ENCODE peak calls at places on chromosomes 5 and 9, in five cellular contexts. U is activated CD4-positive, alpha-beta T cell treated with anti-CD3 and anti-CD28 coated beads, Interleukin-2, amount 50 U/mL, for 4 hours; L is HTR-8/SVneo; A is type B pancreatic cell; X is K562. E is an unnamed sample.

GRCh38 chr9:125438506-125439433 is 177.1 kb downstream of the GAPVD1 start:
- DNase-seq in A (peak), U (no peak), L (no peak), X (no peak), E (no peak)

GRCh38 chr9:92650839-92651621 is 18.9 kb downstream of the IPPK start:
- DNase-seq in A (peak), X (no peak), U (no peak), L (no peak), E (no peak)

GRCh38 chr5:79285833-79286232 is 49.9 kb downstream of the JMY start:
- DNase-seq in L (no peak), A (no peak), X (no peak), U (no peak), E (no peak)

GRCh38 chr5:139845846-139846681 is 50.5 kb downstream of the PSD2 start:
- DNase-seq in L (no peak), A (no peak), U (no peak), X (no peak), E (no peak)

GRCh38 chr5:149420509-149421371 is 41.6 kb upstream of the IL17B start:
- DNase-seq in U (no peak), L (no peak), A (no peak), X (no peak), E (no peak)

GRCh38 chr5:61363715-61364114 is 31.7 kb downstream of the ZSWIM6 start:
- DNase-seq in X (no peak), L (no peak), A (no peak), U (no peak), E (no peak)

GRCh38 chr5:143562935-143563334 is 159.4 kb upstream of the NR3C1 start:
- DNase-seq in U (no peak), L (no peak), X (no peak), A (no peak), E (no peak)

GRCh38 chr5:149414405-149415244 is 35.5 kb upstream of the IL17B start:
- DNase-seq in X (no peak), U (no peak), L (no peak), A (no peak), E (no peak)

GRCh38 chr9:115694991-115695390 is 458.6 kb upstream of the PAPPA start:
- DNase-seq in A (no peak), X (no peak), L (no peak), U (no peak), E (no peak)

GRCh38 chr5:147446528-147446927 is 63.3 kb downstream of the DPYSL3 start:
- DNase-seq in X (no peak), A (no peak), U (no peak), L (no peak), E (no peak)

GRCh38 chr9:130208600-130209347 is 36.6 kb downstream of the NCS1 start:
- DNase-seq in X (peak), L (no peak), U (no peak), A (no peak), E (peak)

GRCh38 chr5:157160001-157160400 is 6.1 kb downstream of the GARIN3 start:
- DNase-seq in A (no peak), L (no peak), X (no peak), U (peak), E (no peak)

GRCh38 chr5:6302684-6303083 is 75.7 kb downstream of the MED10 start:
- DNase-seq in U (no peak), X (no peak), L (no peak), A (no peak), E (no peak)

GRCh38 chr5:91478096-91478495 is 95.0 kb upstream of the ARRDC3 start:
- DNase-seq in U (no peak), L (no peak), X (no peak), A (no peak), E (no peak)

GRCh38 chr5:51902512-51902911 is 519.3 kb downstream of the ISL1 start:
- DNase-seq in A (no peak), U (no peak), L (no peak), X (no peak), E (no peak)

GRCh38 chr5:94538260-94538659 is 80.1 kb downstream of the KIAA0825 start:
- DNase-seq in U (no peak), L (no peak), A (no peak), X (no peak), E (no peak)

GRCh38 chr5:66518753-66519152 is 77.4 kb upstream of the MAST4 start:
- DNase-seq in X (no peak), A (no peak), U (no peak), L (no peak), E (no peak)

GRCh38 chr9:3468407-3469205 is 57.2 kb downstream of the RFX3 start:
- DNase-seq in L (no peak), U (no peak), A (no peak), X (no peak), E (no peak)

GRCh38 chr5:1488882-1489680 is 34.7 kb downstream of the LPCAT1 start:
- DNase-seq in L (no peak), U (no peak), A (no peak), X (no peak), E (no peak)

GRCh38 chr9:114238919-114239879 is 83.7 kb upstream of the ORM1 start:
- DNase-seq in L (no peak), A (no peak), U (no peak), X (peak), E (no peak)

GRCh38 chr5:68544656-68545565 is 329.4 kb downstream of the PIK3R1 start:
- DNase-seq in A (no peak), L (no peak), U (no peak), X (no peak), E (no peak)

GRCh38 chr9:138069731-138070456 is 192.3 kb downstream of the CACNA1B start:
- DNase-seq in U (no peak), X (no peak), L (no peak), A (peak), E (no peak)